ENCODE peak calls at places on chromosomes 11 and 22, in five cellular contexts. One of them, this sample, is unnamed.

GRCh38 chr11:34564807-34565241 is 51.2 kb upstream of the ELF5 start:
- DNase-seq in body of pancreas: no peak
- DNase-seq in WTC11: peak
- DNase-seq in tibial nerve: no peak
- DNase-seq in endothelial cell of umbilical vein: no peak
- DNase-seq in this sample: no peak

GRCh38 chr22:39496131-39496838 is 5.8 kb upstream of the MIEF1 start:
- DNase-seq in tibial nerve: peak
- DNase-seq in WTC11: peak
- DNase-seq in body of pancreas: peak
- DNase-seq in endothelial cell of umbilical vein: peak
- DNase-seq in this sample: no peak

GRCh38 chr22:45866398-45867117 is 110.4 kb downstream of the WNT7B start:
- DNase-seq in tibial nerve: no peak
- DNase-seq in WTC11: peak
- DNase-seq in body of pancreas: no peak
- DNase-seq in endothelial cell of umbilical vein: no peak
- DNase-seq in this sample: no peak

GRCh38 chr11:113370634-113371033 is 16.9 kb upstream of the ANKK1 start:
- DNase-seq in endothelial cell of umbilical vein: no peak
- DNase-seq in WTC11: no peak
- DNase-seq in body of pancreas: no peak
- DNase-seq in tibial nerve: no peak
- DNase-seq in this sample: no peak

GRCh38 chr22:50730941-50731661 is 6.9 kb upstream of the ACR start:
- DNase-seq in tibial nerve: peak
- DNase-seq in WTC11: peak
- DNase-seq in endothelial cell of umbilical vein: no peak
- DNase-seq in body of pancreas: peak
- DNase-seq in this sample: no peak

GRCh38 chr22:24137595-24137994 is 43.7 kb upstream of the SUSD2 start:
- DNase-seq in tibial nerve: no peak
- DNase-seq in endothelial cell of umbilical vein: peak
- DNase-seq in body of pancreas: no peak
- DNase-seq in WTC11: no peak
- DNase-seq in this sample: no peak

GRCh38 chr11:134441706-134442105 is 29.7 kb upstream of the B3GAT1 start:
- DNase-seq in body of pancreas: no peak
- DNase-seq in tibial nerve: no peak
- DNase-seq in endothelial cell of umbilical vein: no peak
- DNase-seq in WTC11: no peak
- DNase-seq in this sample: no peak

GRCh38 chr11:120024046-120024445 is 113.9 kb downstream of the TRIM29 start:
- DNase-seq in body of pancreas: no peak
- DNase-seq in endothelial cell of umbilical vein: no peak
- DNase-seq in tibial nerve: no peak
- DNase-seq in WTC11: no peak
- DNase-seq in this sample: no peak

GRCh38 chr11:26348776-26349175 is 16.8 kb downstream of the ANO3 start:
- DNase-seq in endothelial cell of umbilical vein: no peak
- DNase-seq in tibial nerve: no peak
- DNase-seq in WTC11: no peak
- DNase-seq in body of pancreas: no peak
- DNase-seq in this sample: no peak

GRCh38 chr11:19767691-19768151 is 55.1 kb downstream of the NAV2 start:
- DNase-seq in endothelial cell of umbilical vein: peak
- DNase-seq in WTC11: no peak
- DNase-seq in body of pancreas: no peak
- DNase-seq in tibial nerve: no peak
- DNase-seq in this sample: no peak

GRCh38 chr11:47162426-47162825 is 14.3 kb downstream of the ARFGAP2 start:
- DNase-seq in WTC11: no peak
- DNase-seq in tibial nerve: no peak
- DNase-seq in endothelial cell of umbilical vein: no peak
- DNase-seq in body of pancreas: no peak
- DNase-seq in this sample: no peak

GRCh38 chr22:20524004-20524481 is 16.6 kb downstream of the MED15 start:
- DNase-seq in tibial nerve: no peak
- DNase-seq in body of pancreas: no peak
- DNase-seq in endothelial cell of umbilical vein: no peak
- DNase-seq in WTC11: no peak
- DNase-seq in this sample: no peak

GRCh38 chr11:1303196-1303821 is 6.1 kb downstream of the TOLLIP start:
- DNase-seq in WTC11: peak
- DNase-seq in body of pancreas: peak
- DNase-seq in tibial nerve: no peak
- DNase-seq in endothelial cell of umbilical vein: peak
- DNase-seq in this sample: no peak

GRCh38 chr22:46415816-46416536 is 80.5 kb downstream of the TRMU start:
- DNase-seq in WTC11: no peak
- DNase-seq in body of pancreas: no peak
- DNase-seq in endothelial cell of umbilical vein: no peak
- DNase-seq in tibial nerve: no peak
- DNase-seq in this sample: no peak

GRCh38 chr11:70507466-70508230 is 109.3 kb downstream of the CTTN start:
- DNase-seq in body of pancreas: no peak
- DNase-seq in tibial nerve: no peak
- DNase-seq in endothelial cell of umbilical vein: no peak
- DNase-seq in WTC11: no peak
- DNase-seq in this sample: no peak

GRCh38 chr11:104799251-104799650 is 99.0 kb downstream of the CASP12 start:
- DNase-seq in body of pancreas: no peak
- DNase-seq in endothelial cell of umbilical vein: no peak
- DNase-seq in WTC11: no peak
- DNase-seq in tibial nerve: no peak
- DNase-seq in this sample: no peak

GRCh38 chr11:117842131-117842941 is 17.8 kb upstream of the FXYD2 start:
- DNase-seq in tibial nerve: no peak
- DNase-seq in WTC11: no peak
- DNase-seq in body of pancreas: no peak
- DNase-seq in endothelial cell of umbilical vein: no peak
- DNase-seq in this sample: no peak

GRCh38 chr11:36985562-36985961 is 387.5 kb upstream of the RAG2 start:
- DNase-seq in endothelial cell of umbilical vein: no peak
- DNase-seq in tibial nerve: no peak
- DNase-seq in body of pancreas: no peak
- DNase-seq in WTC11: no peak
- DNase-seq in this sample: no peak
- TF ChIP-seq CTCF in endothelial cell of umbilical vein: no peak
- TF ChIP-seq CTCF in tibial nerve: no peak
- TF ChIP-seq CTCF in body of pancreas: no peak
- TF ChIP-seq CTCF in WTC11: no peak
- TF ChIP-seq CTCF in this sample: no peak

GRCh38 chr11:38411149-38411548 is 1813.1 kb upstream of the RAG2 start:
- DNase-seq in tibial nerve: no peak
- DNase-seq in WTC11: no peak
- DNase-seq in endothelial cell of umbilical vein: no peak
- DNase-seq in body of pancreas: no peak
- DNase-seq in this sample: no peak
- TF ChIP-seq CTCF in tibial nerve: no peak
- TF ChIP-seq CTCF in WTC11: no peak
- TF ChIP-seq CTCF in endothelial cell of umbilical vein: no peak
- TF ChIP-seq CTCF in body of pancreas: no peak
- TF ChIP-seq CTCF in this sample: no peak

GRCh38 chr22:29039148-29039547 is 22.5 kb downstream of the C22orf31 start:
- DNase-seq in body of pancreas: no peak
- DNase-seq in endothelial cell of umbilical vein: no peak
- DNase-seq in tibial nerve: no peak
- DNase-seq in WTC11: no peak
- DNase-seq in this sample: no peak

GRCh38 chr22:29041408-29041807 is 20.2 kb downstream of the C22orf31 start:
- DNase-seq in tibial nerve: no peak
- DNase-seq in endothelial cell of umbilical vein: peak
- DNase-seq in body of pancreas: no peak
- DNase-seq in WTC11: no peak
- DNase-seq in this sample: no peak

GRCh38 chr22:29037340-29037932 is 24.2 kb downstream of the C22orf31 start:
- DNase-seq in body of pancreas: no peak
- DNase-seq in WTC11: no peak
- DNase-seq in tibial nerve: no peak
- DNase-seq in endothelial cell of umbilical vein: no peak
- DNase-seq in this sample: no peak

GRCh38 chr22:29043906-29044575 is 17.6 kb downstream of the C22orf31 start:
- DNase-seq in endothelial cell of umbilical vein: peak
- DNase-seq in tibial nerve: no peak
- DNase-seq in body of pancreas: no peak
- DNase-seq in WTC11: no peak
- DNase-seq in this sample: no peak

GRCh38 chr22:29040385-29041275 is 21.0 kb downstream of the C22orf31 start:
- DNase-seq in WTC11: peak
- DNase-seq in endothelial cell of umbilical vein: peak
- DNase-seq in tibial nerve: peak
- DNase-seq in body of pancreas: peak
- DNase-seq in this sample: no peak
- TF ChIP-seq CTCF in WTC11: peak
- TF ChIP-seq CTCF in endothelial cell of umbilical vein: peak
- TF ChIP-seq CTCF in tibial nerve: peak
- TF ChIP-seq CTCF in body of pancreas: peak
- TF ChIP-seq CTCF in this sample: peak

DNA sequence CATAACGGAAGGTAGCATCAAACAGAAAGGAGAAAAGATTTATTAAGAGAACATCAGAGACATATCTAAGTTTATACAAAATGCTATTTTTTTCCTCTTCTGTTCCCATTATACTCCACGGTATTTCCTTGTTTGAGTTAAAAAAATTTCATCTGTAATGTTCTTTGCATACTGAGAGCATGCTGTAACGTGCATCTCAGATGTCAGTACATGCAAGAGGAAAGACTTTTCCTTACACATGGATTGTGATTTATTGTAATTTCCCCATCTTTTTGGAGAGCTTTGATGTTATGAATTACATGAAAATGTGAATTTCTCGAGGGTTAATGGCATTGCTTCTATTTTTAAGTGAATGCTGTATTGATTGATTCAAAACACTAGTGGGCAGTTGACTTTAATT is 1164.0 kb downstream of the LRRC4C start:
- DNase-seq in endothelial cell of umbilical vein: no peak
- DNase-seq in WTC11: no peak
- DNase-seq in body of pancreas: no peak
- DNase-seq in tibial nerve: no peak
- DNase-seq in this sample: no peak
- TF ChIP-seq CTCF in endothelial cell of umbilical vein: no peak
- TF ChIP-seq CTCF in WTC11: no peak
- TF ChIP-seq CTCF in body of pancreas: no peak
- TF ChIP-seq CTCF in tibial nerve: no peak
- TF ChIP-seq CTCF in this sample: no peak

GRCh38 chr11:122711831-122712378 is 56.4 kb downstream of the UBASH3B start:
- DNase-seq in WTC11: no peak
- DNase-seq in tibial nerve: no peak
- DNase-seq in body of pancreas: no peak
- DNase-seq in endothelial cell of umbilical vein: peak
- DNase-seq in this sample: no peak
- TF ChIP-seq CTCF in WTC11: no peak
- TF ChIP-seq CTCF in tibial nerve: no peak
- TF ChIP-seq CTCF in body of pancreas: no peak
- TF ChIP-seq CTCF in endothelial cell of umbilical vein: peak
- TF ChIP-seq CTCF in this sample: no peak

GRCh38 chr11:12353534-12353933 is 23.8 kb upstream of the PARVA start:
- DNase-seq in WTC11: no peak
- DNase-seq in tibial nerve: no peak
- DNase-seq in endothelial cell of umbilical vein: no peak
- DNase-seq in body of pancreas: no peak
- DNase-seq in this sample: no peak
- TF ChIP-seq CTCF in WTC11: no peak
- TF ChIP-seq CTCF in tibial nerve: no peak
- TF ChIP-seq CTCF in endothelial cell of umbilical vein: no peak
- TF ChIP-seq CTCF in body of pancreas: no peak
- TF ChIP-seq CTCF in this sample: no peak

DNA sequence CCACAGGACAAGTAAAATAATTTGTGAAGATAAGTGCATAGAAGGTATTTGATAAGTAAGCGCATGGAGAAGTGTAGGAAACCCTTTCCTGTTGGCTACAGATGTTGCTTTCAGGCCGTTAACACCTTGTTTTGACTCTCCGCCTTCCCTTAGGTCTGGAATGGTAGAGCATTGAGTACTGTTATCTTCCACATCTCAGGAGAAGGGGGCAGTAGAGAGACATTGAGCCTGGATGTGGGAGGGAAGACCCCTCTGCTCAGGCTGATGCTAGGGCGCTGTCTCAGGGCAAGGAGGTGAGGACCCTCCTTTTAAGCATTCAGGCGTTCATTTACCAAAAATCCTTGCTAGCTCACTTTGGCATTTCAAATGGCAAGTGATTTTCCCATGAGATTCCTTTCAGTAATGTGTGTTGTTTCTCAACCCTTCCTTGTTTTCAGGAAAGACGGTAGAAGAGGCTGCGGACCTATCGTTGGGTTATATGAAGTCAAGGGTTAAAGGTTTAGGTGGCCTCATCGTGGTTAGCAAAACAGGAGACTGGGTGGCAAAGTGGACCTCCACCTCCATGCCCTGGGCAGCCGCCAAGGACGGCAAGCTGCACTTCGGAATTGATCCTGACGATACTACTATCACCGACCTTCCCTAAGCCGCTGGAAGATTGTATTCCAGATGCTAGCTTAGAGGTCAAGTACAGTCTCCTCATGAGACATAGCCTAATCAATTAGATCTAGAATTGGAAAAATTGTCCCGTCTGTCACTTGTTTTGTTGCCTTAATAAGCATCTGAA is 27.0 kb upstream of the SCGB1A1 start:
- DNase-seq in tibial nerve: no peak
- DNase-seq in body of pancreas: no peak
- DNase-seq in WTC11: no peak
- DNase-seq in endothelial cell of umbilical vein: no peak
- DNase-seq in this sample: no peak
- TF ChIP-seq CTCF in tibial nerve: no peak
- TF ChIP-seq CTCF in body of pancreas: no peak
- TF ChIP-seq CTCF in WTC11: no peak
- TF ChIP-seq CTCF in endothelial cell of umbilical vein: no peak
- TF ChIP-seq CTCF in this sample: no peak